ENCODE peak calls at places on chromosomes 5 and 9, in nine cellular contexts. J is activated naive CD4-positive, alpha-beta T cell treated with anti-CD3 and anti-CD28 coated beads, Interleukin-2, amount 10 ng/mL, durations not matched to agents 7 days and 5 days; C is body of pancreas; Y is fibroblast of lung; P is anterior cingulate cortex; A is ACHN; R is posterior vena cava; V is GM06990; X is effector memory CD4-positive, alpha-beta T cell. Z is an unnamed sample.

GRCh38 chr5:106171132-106171531 is 1499.6 kb downstream of the EFNA5 start:
- DNase-seq in R (no peak), C (no peak), P (no peak), X (no peak), A (no peak), J (no peak), V (no peak), Y (peak), Z (no peak)

GRCh38 chr9:81823672-81824554 is 104.3 kb upstream of the SPATA31D4 start:
- DNase-seq in Y (no peak), V (no peak), X (no peak), R (no peak), C (no peak), A (no peak), J (no peak), P (peak), Z (no peak)

GRCh38 chr9:82273121-82273520 is 284.5 kb downstream of the SPATA31D1 start:
- DNase-seq in X (no peak), C (no peak), P (no peak), A (no peak), Y (peak), R (no peak), V (no peak), J (no peak), Z (no peak)

GRCh38 chr5:36199620-36200019 is 42.1 kb downstream of the NADK2 start:
- DNase-seq in P (no peak), C (no peak), Y (peak), J (no peak), X (no peak), R (no peak), V (no peak), A (no peak), Z (no peak)

GRCh38 chr9:76023715-76024195 is 133.3 kb downstream of the PCSK5 start:
- DNase-seq in X (no peak), A (no peak), J (peak), V (no peak), C (no peak), P (no peak), R (no peak), Y (peak), Z (no peak)

GRCh38 chr9:107931071-107931715 is 441.6 kb upstream of the KLF4 start:
- DNase-seq in R (no peak), J (no peak), P (no peak), X (no peak), A (no peak), V (no peak), C (no peak), Y (no peak), Z (no peak)

GRCh38 chr9:115374724-115375268 is 256.8 kb upstream of the TNC start:
- DNase-seq in V (no peak), A (no peak), C (no peak), J (no peak), X (no peak), Y (no peak), P (no peak), R (no peak), Z (no peak)

GRCh38 chr5:95843733-95844223 is 21.3 kb upstream of the GLRX start:
- DNase-seq in V (no peak), J (no peak), R (no peak), P (no peak), A (no peak), Y (no peak), C (no peak), X (no peak), Z (no peak)

GRCh38 chr9:109632817-109633216 is 134.7 kb upstream of the PTPN3 start:
- DNase-seq in R (no peak), Y (no peak), X (no peak), A (no peak), P (no peak), J (no peak), C (no peak), V (no peak), Z (no peak)

GRCh38 chr5:1161108-1161831 is 40.1 kb upstream of the SLC6A19 start:
- DNase-seq in V (no peak), R (no peak), P (no peak), A (no peak), X (no peak), Y (peak), J (no peak), C (peak), Z (no peak)

GRCh38 chr5:159337291-159337974 is 7.1 kb upstream of the IL12B start:
- DNase-seq in Y (peak), C (no peak), J (peak), R (no peak), P (no peak), A (no peak), V (no peak), X (peak), Z (no peak)

GRCh38 chr9:136804509-136805206 is 3.1 kb upstream of the RABL6 start:
- DNase-seq in Y (no peak), C (no peak), V (no peak), X (no peak), R (peak), A (no peak), P (no peak), J (no peak), Z (no peak)

GRCh38 chr5:65190328-65191053 is 291.2 kb downstream of the ADAMTS6 start:
- DNase-seq in P (no peak), A (no peak), J (no peak), C (no peak), V (peak), X (no peak), Y (peak), R (no peak), Z (no peak)

GRCh38 chr9:121786998-121787422 is 135.6 kb downstream of the DAB2IP start:
- DNase-seq in V (no peak), Y (no peak), X (no peak), J (no peak), P (no peak), A (no peak), R (no peak), C (no peak), Z (no peak)

GRCh38 chr9:114210691-114211276 is 55.4 kb downstream of the COL27A1 start:
- DNase-seq in R (no peak), Y (no peak), X (no peak), P (no peak), A (no peak), J (no peak), C (no peak), V (no peak), Z (no peak)